ENCODE peak calls at places on chromosomes 13 and 19, in ten cellular contexts. One of them, this sample, is unnamed.

GRCh38 chr19:29115181-29115580 is 97.8 kb downstream of the UQCRFS1 start:
- DNase-seq in cardiac muscle cell: no peak
- DNase-seq in foreskin fibroblast: no peak
- DNase-seq in fibroblast of the aortic adventitia: no peak
- DNase-seq in CD8-positive, alpha-beta T cell: no peak
- DNase-seq in IMR-90: no peak
- DNase-seq in transverse colon: no peak
- DNase-seq in AG04450: no peak
- DNase-seq in AG10803: no peak
- DNase-seq in fibroblast of pulmonary artery: no peak
- DNase-seq in this sample: no peak

GRCh38 chr19:33398361-33399060 is 25.0 kb downstream of the CEBPG start:
- DNase-seq in CD8-positive, alpha-beta T cell: no peak
- DNase-seq in foreskin fibroblast: no peak
- DNase-seq in fibroblast of pulmonary artery: no peak
- DNase-seq in IMR-90: no peak
- DNase-seq in AG10803: no peak
- DNase-seq in cardiac muscle cell: no peak
- DNase-seq in transverse colon: no peak
- DNase-seq in fibroblast of the aortic adventitia: no peak
- DNase-seq in AG04450: no peak
- DNase-seq in this sample: no peak

GRCh38 chr19:6056801-6057650 is 53.3 kb downstream of the RFX2 start:
- DNase-seq in transverse colon: peak; percentile 70
- DNase-seq in AG10803: peak; percentile 99
- DNase-seq in IMR-90: peak; percentile 91
- DNase-seq in fibroblast of pulmonary artery: peak; percentile 97
- DNase-seq in CD8-positive, alpha-beta T cell: no peak
- DNase-seq in AG04450: peak; percentile 65
- DNase-seq in foreskin fibroblast: peak; percentile 94
- DNase-seq in cardiac muscle cell: no peak
- DNase-seq in fibroblast of the aortic adventitia: peak; percentile 97
- DNase-seq in this sample: no peak

GRCh38 chr13:66765559-66765958 is 464.6 kb downstream of the PCDH9 start:
- DNase-seq in fibroblast of pulmonary artery: no peak
- DNase-seq in fibroblast of the aortic adventitia: no peak
- DNase-seq in cardiac muscle cell: no peak
- DNase-seq in transverse colon: no peak
- DNase-seq in foreskin fibroblast: no peak
- DNase-seq in IMR-90: no peak
- DNase-seq in CD8-positive, alpha-beta T cell: no peak
- DNase-seq in AG10803: no peak
- DNase-seq in AG04450: no peak
- DNase-seq in this sample: no peak

GRCh38 chr19:44747739-44748425 is 626 bp upstream of the BCL3 start:
- DNase-seq in fibroblast of pulmonary artery: peak; percentile 86
- DNase-seq in AG10803: peak; percentile 61
- DNase-seq in CD8-positive, alpha-beta T cell: peak; percentile 13
- DNase-seq in cardiac muscle cell: peak; percentile 46
- DNase-seq in transverse colon: peak; percentile 84
- DNase-seq in AG04450: no peak
- DNase-seq in IMR-90: peak; percentile 61
- DNase-seq in foreskin fibroblast: peak; percentile 81
- DNase-seq in fibroblast of the aortic adventitia: peak; percentile 77
- DNase-seq in this sample: no peak

GRCh38 chr13:90270231-90270630 is 1077.3 kb upstream of the MIR17HG start:
- DNase-seq in foreskin fibroblast: no peak
- DNase-seq in fibroblast of the aortic adventitia: peak; percentile 34
- DNase-seq in transverse colon: no peak
- DNase-seq in cardiac muscle cell: no peak
- DNase-seq in AG04450: no peak
- DNase-seq in IMR-90: no peak
- DNase-seq in fibroblast of pulmonary artery: peak; percentile 52
- DNase-seq in AG10803: peak; percentile 21
- DNase-seq in CD8-positive, alpha-beta T cell: no peak
- DNase-seq in this sample: no peak

GRCh38 chr13:21742041-21742440 is 71.2 kb downstream of the FGF9 start:
- DNase-seq in AG10803: no peak
- DNase-seq in transverse colon: peak; percentile 49
- DNase-seq in foreskin fibroblast: no peak
- DNase-seq in AG04450: no peak
- DNase-seq in IMR-90: no peak
- DNase-seq in cardiac muscle cell: no peak
- DNase-seq in fibroblast of pulmonary artery: no peak
- DNase-seq in fibroblast of the aortic adventitia: no peak
- DNase-seq in CD8-positive, alpha-beta T cell: no peak
- DNase-seq in this sample: no peak

GRCh38 chr13:83620535-83621220 is 261.6 kb downstream of the SLITRK1 start:
- DNase-seq in transverse colon: no peak
- DNase-seq in cardiac muscle cell: no peak
- DNase-seq in AG10803: peak; percentile 13
- DNase-seq in fibroblast of the aortic adventitia: peak; percentile 71
- DNase-seq in IMR-90: peak; percentile 19
- DNase-seq in AG04450: peak; percentile 1
- DNase-seq in CD8-positive, alpha-beta T cell: no peak
- DNase-seq in fibroblast of pulmonary artery: peak; percentile 62
- DNase-seq in foreskin fibroblast: peak; percentile 73
- DNase-seq in this sample: no peak

GRCh38 chr13:41139296-41139966 is 6.8 kb upstream of the KBTBD6 start:
- DNase-seq in foreskin fibroblast: peak; percentile 35
- DNase-seq in transverse colon: no peak
- DNase-seq in CD8-positive, alpha-beta T cell: no peak
- DNase-seq in fibroblast of the aortic adventitia: no peak
- DNase-seq in IMR-90: peak; percentile 66
- DNase-seq in cardiac muscle cell: no peak
- DNase-seq in AG10803: peak; percentile 24
- DNase-seq in AG04450: peak; percentile 2
- DNase-seq in fibroblast of pulmonary artery: no peak
- DNase-seq in this sample: no peak

GRCh38 chr19:46201413-46202310 is 27.9 kb upstream of the IGFL1 start:
- DNase-seq in CD8-positive, alpha-beta T cell: no peak
- DNase-seq in cardiac muscle cell: no peak
- DNase-seq in AG04450: no peak
- DNase-seq in fibroblast of the aortic adventitia: no peak
- DNase-seq in IMR-90: no peak
- DNase-seq in AG10803: no peak
- DNase-seq in transverse colon: no peak
- DNase-seq in fibroblast of pulmonary artery: no peak
- DNase-seq in foreskin fibroblast: no peak
- DNase-seq in this sample: no peak

GRCh38 chr13:34627499-34627898 is 314.6 kb upstream of the NBEA start:
- DNase-seq in CD8-positive, alpha-beta T cell: no peak
- DNase-seq in fibroblast of pulmonary artery: no peak
- DNase-seq in IMR-90: no peak
- DNase-seq in AG04450: no peak
- DNase-seq in transverse colon: no peak
- DNase-seq in cardiac muscle cell: no peak
- DNase-seq in fibroblast of the aortic adventitia: no peak
- DNase-seq in AG10803: no peak
- DNase-seq in foreskin fibroblast: no peak
- DNase-seq in this sample: no peak

GRCh38 chr13:23770428-23770827 is 118.8 kb downstream of the MIPEP start:
- DNase-seq in AG10803: no peak
- DNase-seq in AG04450: no peak
- DNase-seq in CD8-positive, alpha-beta T cell: no peak
- DNase-seq in cardiac muscle cell: no peak
- DNase-seq in foreskin fibroblast: no peak
- DNase-seq in IMR-90: no peak
- DNase-seq in transverse colon: no peak
- DNase-seq in fibroblast of pulmonary artery: no peak
- DNase-seq in fibroblast of the aortic adventitia: no peak
- DNase-seq in this sample: no peak

GRCh38 chr13:96898855-96899254 is 95.4 kb downstream of the OXGR1 start:
- DNase-seq in cardiac muscle cell: no peak
- DNase-seq in AG04450: no peak
- DNase-seq in transverse colon: no peak
- DNase-seq in CD8-positive, alpha-beta T cell: no peak
- DNase-seq in foreskin fibroblast: no peak
- DNase-seq in fibroblast of pulmonary artery: no peak
- DNase-seq in IMR-90: no peak
- DNase-seq in fibroblast of the aortic adventitia: no peak
- DNase-seq in AG10803: peak; percentile 3
- DNase-seq in this sample: no peak
- H3K4me3 ChIP-seq in cardiac muscle cell: no peak overlapping the region
- H3K4me3 ChIP-seq in AG04450: no peak overlapping the region
- H3K4me3 ChIP-seq in transverse colon: no peak overlapping the region
- H3K4me3 ChIP-seq in CD8-positive, alpha-beta T cell: no peak overlapping the region
- H3K4me3 ChIP-seq in foreskin fibroblast: no peak overlapping the region
- H3K4me3 ChIP-seq in fibroblast of pulmonary artery: no peak overlapping the region
- H3K4me3 ChIP-seq in IMR-90: no peak overlapping the region
- H3K4me3 ChIP-seq in fibroblast of the aortic adventitia: no peak overlapping the region
- H3K4me3 ChIP-seq in AG10803: no peak overlapping the region
- H3K4me3 ChIP-seq in this sample: no peak overlapping the region

GRCh38 chr13:94662274-94662945 is 49.9 kb downstream of the SOX21 start:
- DNase-seq in AG10803: no peak
- DNase-seq in AG04450: no peak
- DNase-seq in fibroblast of pulmonary artery: no peak
- DNase-seq in cardiac muscle cell: no peak
- DNase-seq in foreskin fibroblast: peak; percentile 5
- DNase-seq in fibroblast of the aortic adventitia: no peak
- DNase-seq in transverse colon: no peak
- DNase-seq in CD8-positive, alpha-beta T cell: no peak
- DNase-seq in IMR-90: no peak
- DNase-seq in this sample: no peak

GRCh38 chr13:94658926-94659649 is 53.3 kb downstream of the SOX21 start:
- DNase-seq in IMR-90: no peak
- DNase-seq in cardiac muscle cell: no peak
- DNase-seq in AG10803: no peak
- DNase-seq in fibroblast of pulmonary artery: no peak
- DNase-seq in CD8-positive, alpha-beta T cell: no peak
- DNase-seq in fibroblast of the aortic adventitia: no peak
- DNase-seq in transverse colon: no peak
- DNase-seq in AG04450: no peak
- DNase-seq in foreskin fibroblast: no peak
- DNase-seq in this sample: no peak

GRCh38 chr13:94661396-94661795 is 50.9 kb downstream of the SOX21 start:
- DNase-seq in transverse colon: no peak
- DNase-seq in cardiac muscle cell: no peak
- DNase-seq in IMR-90: no peak
- DNase-seq in fibroblast of the aortic adventitia: no peak
- DNase-seq in AG10803: no peak
- DNase-seq in fibroblast of pulmonary artery: no peak
- DNase-seq in foreskin fibroblast: no peak
- DNase-seq in CD8-positive, alpha-beta T cell: no peak
- DNase-seq in AG04450: no peak
- DNase-seq in this sample: no peak

GRCh38 chr13:94657167-94657566 is 55.2 kb downstream of the SOX21 start:
- DNase-seq in fibroblast of the aortic adventitia: no peak
- DNase-seq in fibroblast of pulmonary artery: peak; percentile 31
- DNase-seq in AG04450: no peak
- DNase-seq in cardiac muscle cell: no peak
- DNase-seq in IMR-90: peak; percentile 57
- DNase-seq in foreskin fibroblast: peak; percentile 66
- DNase-seq in AG10803: peak; percentile 31
- DNase-seq in transverse colon: no peak
- DNase-seq in CD8-positive, alpha-beta T cell: no peak
- DNase-seq in this sample: no peak

DNA sequence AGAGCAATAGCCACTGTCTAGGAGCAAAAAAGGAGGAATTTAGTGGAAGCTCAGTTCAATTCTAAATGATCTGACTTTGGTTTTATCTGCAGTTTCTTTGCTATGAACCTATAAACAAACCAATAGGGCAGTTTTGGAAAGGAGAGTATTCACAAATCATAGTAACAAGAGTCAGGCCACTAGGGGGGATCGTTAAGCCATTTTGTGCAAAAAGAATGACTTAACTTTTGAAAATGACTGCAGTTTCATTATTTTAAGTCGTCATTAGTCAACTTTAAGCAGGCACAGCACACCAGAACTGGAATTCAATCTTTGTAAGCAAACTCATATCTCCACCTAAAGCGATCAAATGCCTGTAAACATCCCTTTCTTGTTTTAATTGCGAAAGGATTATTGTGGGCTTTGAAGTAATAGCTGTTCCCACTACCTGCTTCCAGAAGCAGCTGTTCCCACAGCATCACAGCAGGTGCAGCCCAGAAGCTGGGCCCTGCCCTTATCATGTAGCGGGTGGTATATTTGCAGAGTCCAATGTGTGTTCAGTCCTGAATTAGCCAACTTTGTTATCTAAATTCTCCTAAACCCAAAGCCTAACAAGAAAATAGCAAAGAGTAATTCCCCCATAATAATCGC is 51.5 kb downstream of the SOX21 start:
- DNase-seq in AG04450: no peak
- DNase-seq in transverse colon: no peak
- DNase-seq in fibroblast of the aortic adventitia: peak; percentile 51
- DNase-seq in IMR-90: peak; percentile 41
- DNase-seq in AG10803: peak; percentile 26
- DNase-seq in foreskin fibroblast: peak; percentile 63
- DNase-seq in fibroblast of pulmonary artery: peak; percentile 33
- DNase-seq in cardiac muscle cell: no peak
- DNase-seq in CD8-positive, alpha-beta T cell: no peak
- DNase-seq in this sample: peak; percentile 57
- TF ChIP-seq CTCF in AG04450: peak; percentile 57
- TF ChIP-seq CTCF in transverse colon: no peak
- TF ChIP-seq CTCF in fibroblast of the aortic adventitia: peak; percentile 54
- TF ChIP-seq CTCF in IMR-90: peak; percentile 42
- TF ChIP-seq CTCF in AG10803: peak; percentile 51
- TF ChIP-seq CTCF in foreskin fibroblast: peak; percentile 40
- TF ChIP-seq CTCF in fibroblast of pulmonary artery: peak; percentile 47
- TF ChIP-seq CTCF in cardiac muscle cell: peak; percentile 43
- TF ChIP-seq CTCF in CD8-positive, alpha-beta T cell: no peak
- TF ChIP-seq CTCF in this sample: peak; percentile 41

GRCh38 chr19:1018393-1018792 is 2.5 kb downstream of the TMEM259 start:
- DNase-seq in foreskin fibroblast: no peak
- DNase-seq in AG10803: no peak
- DNase-seq in AG04450: no peak
- DNase-seq in fibroblast of pulmonary artery: no peak
- DNase-seq in fibroblast of the aortic adventitia: no peak
- DNase-seq in cardiac muscle cell: no peak
- DNase-seq in IMR-90: no peak
- DNase-seq in transverse colon: no peak
- DNase-seq in CD8-positive, alpha-beta T cell: no peak
- DNase-seq in this sample: no peak
- H3K4me3 ChIP-seq in foreskin fibroblast: no peak overlapping the region
- H3K4me3 ChIP-seq in AG10803: peak overlapping the region; percentile 7
- H3K4me3 ChIP-seq in AG04450: peak overlapping the region; percentile 2
- H3K4me3 ChIP-seq in fibroblast of pulmonary artery: no peak overlapping the region
- H3K4me3 ChIP-seq in fibroblast of the aortic adventitia: peak overlapping the region; percentile 18
- H3K4me3 ChIP-seq in cardiac muscle cell: no peak overlapping the region
- H3K4me3 ChIP-seq in IMR-90: no peak overlapping the region
- H3K4me3 ChIP-seq in transverse colon: no peak overlapping the region
- H3K4me3 ChIP-seq in CD8-positive, alpha-beta T cell: no peak overlapping the region
- H3K4me3 ChIP-seq in this sample: no peak overlapping the region

DNA sequence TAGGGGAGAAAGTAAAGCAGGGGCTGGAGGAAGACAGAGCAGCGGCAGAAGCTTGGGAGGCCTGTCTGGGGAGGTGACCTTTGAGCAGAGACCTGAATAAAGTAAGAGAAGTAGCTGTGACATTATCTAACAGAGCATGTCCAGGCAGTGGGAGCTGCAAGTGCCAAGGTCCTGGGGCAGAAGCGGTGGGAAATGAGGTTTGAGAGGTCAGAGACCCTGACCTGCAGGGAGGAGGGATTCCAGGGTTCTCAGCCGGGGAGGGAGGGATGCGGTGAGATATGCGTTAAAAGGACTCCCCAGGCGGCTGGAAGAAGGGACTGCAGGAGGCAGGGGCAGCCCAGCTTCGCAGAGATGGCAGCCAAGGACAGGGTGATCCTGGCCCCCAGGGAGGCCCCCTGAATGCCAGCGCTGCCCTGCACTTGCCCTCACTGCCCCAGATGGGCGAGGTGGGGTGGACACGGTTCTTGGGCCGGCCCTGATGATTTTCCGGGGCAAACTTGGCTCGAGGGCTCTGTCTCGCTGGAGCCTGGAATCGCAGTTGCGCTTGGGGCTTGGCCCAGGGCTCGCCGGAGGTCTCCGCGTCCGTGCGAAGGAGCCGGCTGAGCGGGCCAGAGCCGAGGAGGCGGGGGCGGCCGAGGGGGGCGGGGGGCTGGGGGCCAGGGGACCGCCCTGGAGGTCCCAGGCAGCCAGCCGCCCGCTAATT is 3.2 kb downstream of the CRLF1 start:
- DNase-seq in CD8-positive, alpha-beta T cell: no peak
- DNase-seq in fibroblast of the aortic adventitia: peak; percentile 26
- DNase-seq in fibroblast of pulmonary artery: peak; percentile 25
- DNase-seq in cardiac muscle cell: no peak
- DNase-seq in AG04450: no peak
- DNase-seq in IMR-90: no peak
- DNase-seq in transverse colon: no peak
- DNase-seq in foreskin fibroblast: peak; percentile 46
- DNase-seq in AG10803: peak; percentile 21
- DNase-seq in this sample: no peak
- TF ChIP-seq CTCF in CD8-positive, alpha-beta T cell: no peak
- TF ChIP-seq CTCF in fibroblast of the aortic adventitia: peak; percentile 49
- TF ChIP-seq CTCF in fibroblast of pulmonary artery: peak; percentile 33
- TF ChIP-seq CTCF in cardiac muscle cell: peak; percentile 39
- TF ChIP-seq CTCF in AG04450: peak; percentile 34
- TF ChIP-seq CTCF in IMR-90: no peak
- TF ChIP-seq CTCF in transverse colon: no peak
- TF ChIP-seq CTCF in foreskin fibroblast: no peak
- TF ChIP-seq CTCF in AG10803: peak; percentile 49
- TF ChIP-seq CTCF in this sample: peak; percentile 18

This sample was measured in MM.1S.